ENCODE peak calls at places on chromosomes 7 and 10, in ten cellular contexts. U, E, P, F, I, X, V, A, C and O are unnamed samples.

GRCh38 chr7:44964384-44964830 is 14.4 kb downstream of the MYO1G start:
- DNase-seq in U (no peak), E (peak; percentile 73), P (no peak), F (no peak), I (no peak), X (no peak), V (no peak), A (peak; percentile 57), C (peak; percentile 11), O (no peak)

GRCh38 chr10:13970967-13971353 is 359.8 kb downstream of the FRMD4A start:
- DNase-seq in U (no peak), E (no peak), P (no peak), F (no peak), I (no peak), X (no peak), V (no peak), A (no peak), C (no peak), O (no peak)

GRCh38 chr7:35680403-35681013 is 14.4 kb downstream of the HERPUD2 start:
- DNase-seq in U (no peak), E (no peak), P (no peak), F (no peak), I (no peak), X (no peak), V (no peak), A (peak; percentile 33), C (no peak), O (no peak)

GRCh38 chr7:69114374-69114773 is 483.9 kb upstream of the AUTS2 start:
- DNase-seq in U (peak; percentile 2), E (no peak), P (no peak), F (no peak), I (no peak), X (no peak), V (no peak), A (no peak), C (no peak), O (no peak)

GRCh38 chr10:128877141-128877540 is 589.9 kb upstream of the MGMT start:
- DNase-seq in U (no peak), E (no peak), P (no peak), F (no peak), I (no peak), X (no peak), V (no peak), A (no peak), C (no peak), O (no peak)

GRCh38 chr7:94497874-94498670 is 11.5 kb upstream of the CASD1 start:
- DNase-seq in U (no peak), E (no peak), P (no peak), F (no peak), I (no peak), X (no peak), V (no peak), A (no peak), C (no peak), O (no peak)

GRCh38 chr10:114028425-114028824 is 15.2 kb upstream of the ADRB1 start:
- DNase-seq in U (no peak), E (no peak), P (no peak), F (no peak), I (no peak), X (no peak), V (no peak), A (no peak), C (no peak), O (no peak)

GRCh38 chr10:58017719-58018367 is 249.9 kb downstream of the IPMK start:
- DNase-seq in U (peak; percentile 68), E (no peak), P (peak; percentile 87), F (no peak), I (no peak), X (peak; percentile 80), V (no peak), A (no peak), C (peak; percentile 4), O (no peak)

GRCh38 chr10:76329891-76330575 is 898.6 kb downstream of the LRMDA start:
- DNase-seq in U (no peak), E (no peak), P (peak; percentile 69), F (no peak), I (no peak), X (no peak), V (no peak), A (no peak), C (peak; percentile 57), O (no peak)

GRCh38 chr10:12412671-12413368 is 63.5 kb downstream of the CAMK1D start:
- DNase-seq in U (no peak), E (peak; percentile 31), P (no peak), F (no peak), I (no peak), X (no peak), V (no peak), A (no peak), C (no peak), O (no peak)

GRCh38 chr10:5095687-5096086 is 1.5 kb downstream of the AKR1C3 start:
- DNase-seq in U (peak; percentile 16), E (no peak), P (peak; percentile 52), F (no peak), I (no peak), X (no peak), V (no peak), A (no peak), C (no peak), O (peak; percentile 44)

GRCh38 chr7:24926623-24927539 is 53.1 kb downstream of the OSBPL3 start:
- DNase-seq in U (peak; percentile 40), E (no peak), P (peak; percentile 84), F (no peak), I (no peak), X (peak; percentile 61), V (no peak), A (peak; percentile 28), C (no peak), O (no peak)

GRCh38 chr10:30435068-30435422 is 1.1 kb downstream of the MAP3K8 start:
- DNase-seq in U (peak; percentile 62), E (no peak), P (peak; percentile 69), F (peak; percentile 42), I (peak; percentile 51), X (peak; percentile 85), V (peak; percentile 48), A (peak; percentile 57), C (no peak), O (peak; percentile 52)

GRCh38 chr7:106568680-106569499 is 92.1 kb downstream of the CCDC71L start:
- DNase-seq in U (peak; percentile 92), E (no peak), P (peak; percentile 96), F (no peak), I (no peak), X (peak; percentile 92), V (no peak), A (peak; percentile 94), C (no peak), O (peak; percentile 72)

GRCh38 chr7:137882806-137883205 is 36.0 kb upstream of the DGKI start:
- DNase-seq in U (no peak), E (no peak), P (peak; percentile 63), F (no peak), I (no peak), X (no peak), V (no peak), A (no peak), C (peak; percentile 10), O (no peak)

GRCh38 chr10:123399276-123399839 is 245.2 kb downstream of the BUB3 start:
- DNase-seq in U (no peak), E (no peak), P (no peak), F (no peak), I (no peak), X (no peak), V (no peak), A (no peak), C (no peak), O (no peak)

GRCh38 chr7:84232653-84233052 is 38.1 kb upstream of the SEMA3A start:
- DNase-seq in U (peak; percentile 44), E (no peak), P (peak; percentile 66), F (no peak), I (no peak), X (peak; percentile 78), V (no peak), A (peak; percentile 53), C (no peak), O (no peak)

GRCh38 chr7:143321242-143321641 is 5.3 kb downstream of the CLCN1 start:
- DNase-seq in U (no peak), E (no peak), P (no peak), F (no peak), I (no peak), X (no peak), V (no peak), A (no peak), C (no peak), O (no peak)

DNA sequence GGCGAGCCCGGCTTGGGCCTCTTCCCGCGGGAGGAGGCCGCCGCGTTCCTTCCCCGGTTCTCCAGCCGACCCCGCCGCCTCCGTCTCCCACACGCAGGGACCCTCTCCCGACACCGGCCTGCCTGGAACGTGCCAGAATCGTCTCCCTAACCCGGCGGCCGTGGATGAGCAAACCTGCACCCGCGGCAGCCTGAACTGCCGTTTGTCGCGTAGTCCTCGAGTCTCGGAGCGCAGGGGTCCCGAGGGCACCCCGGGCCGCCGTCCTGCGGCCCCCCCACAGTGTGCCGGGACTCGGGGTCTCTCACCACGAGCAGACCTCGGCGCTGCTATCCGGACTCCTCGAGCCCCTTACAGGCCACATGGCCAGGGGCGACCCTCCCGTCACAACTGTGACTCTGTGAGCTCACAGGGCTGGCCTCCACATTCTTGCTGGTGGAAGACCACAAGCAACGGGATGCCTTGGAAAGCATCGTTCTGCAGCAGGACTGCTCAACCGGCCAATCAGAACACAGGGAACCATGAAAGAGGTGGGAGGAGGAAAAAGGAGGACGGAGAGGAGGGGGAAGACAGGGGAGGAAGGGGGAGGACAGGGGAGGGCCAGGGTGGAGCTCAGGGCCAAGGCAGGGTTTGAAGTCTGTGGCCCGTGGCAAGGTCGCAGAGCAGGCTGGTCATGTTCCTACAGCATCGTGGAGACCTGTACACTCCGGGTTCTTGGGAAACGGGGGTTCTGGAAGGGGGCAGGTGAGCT is 276.9 kb downstream of the DNAJB6 start:
- DNase-seq in U (peak; percentile 5), E (peak; percentile 75), P (no peak), F (no peak), I (no peak), X (no peak), V (no peak), A (peak; percentile 54), C (no peak), O (peak; percentile 33)
- H3K4me3 ChIP-seq in U (no peak overlapping the region), E (no peak overlapping the region), P (no peak overlapping the region), F (peak overlapping the region; percentile 69), I (no peak overlapping the region), X (no peak overlapping the region), V (no peak overlapping the region), A (no peak overlapping the region), C (no peak overlapping the region), O (peak overlapping the region; percentile 47)

GRCh38 chr10:100736809-100737358 is 8.5 kb upstream of the PAX2 start:
- DNase-seq in U (no peak), E (no peak), P (no peak), F (no peak), I (no peak), X (no peak), V (no peak), A (peak; percentile 34), C (no peak), O (no peak)
- H3K4me3 ChIP-seq in U (no peak overlapping the region), E (no peak overlapping the region), P (no peak overlapping the region), F (peak overlapping the region; percentile 49), I (no peak overlapping the region), X (no peak overlapping the region), V (no peak overlapping the region), A (no peak overlapping the region), C (no peak overlapping the region), O (no peak overlapping the region)

GRCh38 chr7:100897111-100897608 is 1.5 kb upstream of the ACHE start:
- DNase-seq in U (peak; percentile 27), E (peak; percentile 92), P (no peak), F (peak; percentile 44), I (peak; percentile 76), X (no peak), V (peak; percentile 39), A (peak; percentile 49), C (no peak), O (peak; percentile 56)
- H3K4me3 ChIP-seq in U (peak overlapping the region; percentile 15), E (peak overlapping the region; percentile 12), P (peak overlapping the region; percentile 25), F (peak overlapping the region; percentile 65), I (no peak overlapping the region), X (no peak overlapping the region), V (no peak overlapping the region), A (no peak overlapping the region), C (no peak overlapping the region), O (peak overlapping the region; percentile 50)

GRCh38 chr7:100432053-100432452 is 2.4 kb downstream of the MEPCE start:
- DNase-seq in U (no peak), E (peak; percentile 15), P (no peak), F (no peak), I (no peak), X (no peak), V (no peak), A (peak; percentile 24), C (no peak), O (no peak)
- H3K4me3 ChIP-seq in U (no peak overlapping the region), E (no peak overlapping the region), P (peak overlapping the region; percentile 25), F (no peak overlapping the region), I (no peak overlapping the region), X (no peak overlapping the region), V (no peak overlapping the region), A (no peak overlapping the region), C (no peak overlapping the region), O (peak overlapping the region; percentile 93)